ENCODE peak calls at places on chromosome 20, in nine cellular contexts. B is stimulated activated CD4-positive, alpha-beta T cell treated with anti-CD3 and anti-CD28 coated beads, Interleukin-4, amount 100 ng/mL, for 48 hours; S is T-cell; U is A172; I is non-pigmented ciliary epithelial cell; E is fibroblast of mammary gland; R is iris pigment epithelial cell; K is natural killer cell treated with Interleukin-12 subunit alpha and Interleukin-12 subunit beta and Interleukin-15 and Interleukin-18, amount 100 ng/mL, for 72 hours; X is GM13976. A is an unnamed sample.

GRCh38 chr20:58909585-58909984 is 57.1 kb downstream of the GNAS start:
- DNase-seq in B (no peak), S (no peak), U (no peak), I (no peak), E (no peak), R (no peak), K (no peak), X (no peak), A (no peak)

GRCh38 chr20:25571240-25571639 is 14.1 kb downstream of the NINL start:
- DNase-seq in B (no peak), S (no peak), U (no peak), I (no peak), E (no peak), R (no peak), K (no peak), X (no peak), A (no peak)

GRCh38 chr20:35007891-35008290 is 52.2 kb downstream of the MYH7B start:
- DNase-seq in B (no peak), S (no peak), U (no peak), I (no peak), E (no peak), R (no peak), K (no peak), X (no peak), A (no peak)

GRCh38 chr20:37627060-37627766 is 66.6 kb upstream of the CTNNBL1 start:
- DNase-seq in B (peak), S (no peak), U (peak), I (peak), E (peak), R (peak), K (no peak), X (peak), A (no peak)

GRCh38 chr20:63099426-63100267 is 92.9 kb upstream of the BHLHE23 start:
- DNase-seq in B (no peak), S (no peak), U (no peak), I (no peak), E (no peak), R (no peak), K (peak), X (no peak), A (no peak)

GRCh38 chr20:16293590-16293989 is 279.7 kb downstream of the KIF16B start:
- DNase-seq in B (no peak), S (no peak), U (no peak), I (no peak), E (peak), R (peak), K (no peak), X (no peak), A (peak)

GRCh38 chr20:37020636-37021035 is 69.1 kb upstream of the SAMHD1 start:
- DNase-seq in B (no peak), S (no peak), U (no peak), I (no peak), E (no peak), R (no peak), K (no peak), X (no peak), A (no peak)

GRCh38 chr20:64261138-64261537 is 5.6 kb downstream of the PCMTD2 start:
- DNase-seq in B (no peak), S (no peak), U (no peak), I (peak), E (peak), R (peak), K (no peak), X (no peak), A (no peak)

GRCh38 chr20:50701055-50701963 is 10.0 kb upstream of the RIPOR3 start:
- DNase-seq in B (no peak), S (no peak), U (no peak), I (no peak), E (no peak), R (no peak), K (no peak), X (no peak), A (no peak)

GRCh38 chr20:50191065-50191565 is 485 bp downstream of the CEBPB start:
- DNase-seq in B (peak), S (no peak), U (no peak), I (no peak), E (peak), R (peak), K (peak), X (peak), A (no peak)

GRCh38 chr20:2740702-2741101 is 48.1 kb downstream of the EBF4 start:
- DNase-seq in B (no peak), S (no peak), U (no peak), I (no peak), E (no peak), R (no peak), K (no peak), X (no peak), A (no peak)